ENCODE peak calls at places on chromosomes 16 and 17, in six cellular contexts. O is small intestine; G is CD4-positive, alpha-beta T cell; F is endothelial cell of umbilical vein; Q is gastrocnemius medialis; Y is ascending aorta. J is an unnamed sample.

GRCh38 chr17:3965123-3965800 is 1.0 kb upstream of the ATP2A3 start:
- DNase-seq in O (peak; percentile 90), G (peak; percentile 45), F (no peak), Q (no peak), Y (peak; percentile 35), J (no peak)

GRCh38 chr17:41792835-41793748 is 6.6 kb upstream of the JUP start:
- DNase-seq in O (peak; percentile 91), G (no peak), F (peak; percentile 69), Q (no peak), Y (no peak), J (peak; percentile 84)

GRCh38 chr17:56085576-56086267 is 67.6 kb upstream of the ANKFN1 start:
- DNase-seq in O (no peak), G (no peak), F (no peak), Q (no peak), Y (no peak), J (no peak)

GRCh38 chr16:10859020-10859419 is 18.0 kb upstream of the CIITA start:
- DNase-seq in O (no peak), G (no peak), F (no peak), Q (no peak), Y (no peak), J (no peak)

GRCh38 chr17:82782657-82783207 is 30.9 kb downstream of the TBCD start:
- DNase-seq in O (no peak), G (no peak), F (no peak), Q (no peak), Y (no peak), J (no peak)

GRCh38 chr16:5024632-5025031 is 9.1 kb downstream of the NAGPA start:
- DNase-seq in O (peak; percentile 89), G (no peak), F (peak; percentile 31), Q (peak; percentile 40), Y (no peak), J (peak; percentile 22)

GRCh38 chr17:58710948-58711552 is 18.6 kb downstream of the RAD51C start:
- DNase-seq in O (peak; percentile 54), G (peak; percentile 38), F (peak; percentile 73), Q (no peak), Y (no peak), J (no peak)

GRCh38 chr17:27596571-27597187 is 34.3 kb upstream of the LGALS9 start:
- DNase-seq in O (no peak), G (no peak), F (no peak), Q (no peak), Y (no peak), J (no peak)

GRCh38 chr16:35743101-35743692 is 2283.8 kb downstream of the TP53TG3F start:
- DNase-seq in O (no peak), G (no peak), F (no peak), Q (no peak), Y (no peak), J (no peak)

GRCh38 chr16:26569793-26570192 is 496.9 kb upstream of the C16orf82 start:
- DNase-seq in O (peak; percentile 1), G (no peak), F (no peak), Q (no peak), Y (no peak), J (no peak)

GRCh38 chr17:18231156-18231555 is 5.7 kb downstream of the LLGL1 start:
- DNase-seq in O (no peak), G (no peak), F (no peak), Q (no peak), Y (no peak), J (no peak)

GRCh38 chr16:71626018-71626857 is at the start of gene MARVELD3:
- DNase-seq in O (peak; percentile 89), G (peak; percentile 14), F (no peak), Q (no peak), Y (no peak), J (no peak)

GRCh38 chr16:82248677-82249076 is 78.7 kb upstream of the MPHOSPH6 start:
- DNase-seq in O (no peak), G (no peak), F (no peak), Q (no peak), Y (no peak), J (no peak)

GRCh38 chr17:16371742-16372141 is 9.1 kb upstream of the UBB start:
- DNase-seq in O (no peak), G (no peak), F (peak; percentile 39), Q (no peak), Y (no peak), J (no peak)

GRCh38 chr17:39246274-39246673 is 20.5 kb upstream of the STAC2 start:
- DNase-seq in O (no peak), G (no peak), F (no peak), Q (no peak), Y (no peak), J (no peak)

GRCh38 chr16:63289834-63290460 is 1253.7 kb upstream of the CDH8 start:
- DNase-seq in O (peak; percentile 17), G (no peak), F (peak; percentile 1), Q (no peak), Y (no peak), J (no peak)

GRCh38 chr17:752620-753219 is 656 bp upstream of the GEMIN4 start:
- DNase-seq in O (peak; percentile 37), G (no peak), F (peak; percentile 77), Q (peak; percentile 71), Y (no peak), J (no peak)

GRCh38 chr16:76835319-76835718 is 355.7 kb upstream of the MON1B start:
- DNase-seq in O (no peak), G (no peak), F (no peak), Q (no peak), Y (no peak), J (no peak)

GRCh38 chr16:54284931-54285413 is 1.6 kb downstream of the IRX3 start:
- DNase-seq in O (no peak), G (no peak), F (no peak), Q (no peak), Y (no peak), J (no peak)
- H3K27ac ChIP-seq in O (no peak overlapping the region), G (no peak overlapping the region), F (no peak overlapping the region), Q (peak overlapping the region; percentile 86), Y (no peak overlapping the region), J (peak overlapping the region; percentile 77)

GRCh38 chr17:65925606-65926307 is 266.2 kb downstream of the CEP112 start:
- DNase-seq in O (no peak), G (no peak), F (no peak), Q (no peak), Y (no peak), J (no peak)
- H3K27ac ChIP-seq in O (no peak overlapping the region), G (no peak overlapping the region), F (no peak overlapping the region), Q (peak overlapping the region; percentile 41), Y (peak overlapping the region; percentile 66), J (no peak overlapping the region)

GRCh38 chr17:8741366-8741765 is 3.3 kb downstream of the CCDC42 start:
- DNase-seq in O (no peak), G (no peak), F (no peak), Q (no peak), Y (no peak), J (no peak)

GRCh38 chr17:8741771-8742170 is 2.9 kb downstream of the CCDC42 start:
- DNase-seq in O (no peak), G (no peak), F (no peak), Q (no peak), Y (no peak), J (no peak)

GRCh38 chr17:8744086-8744781 is 402 bp downstream of the CCDC42 start:
- DNase-seq in O (no peak), G (no peak), F (no peak), Q (no peak), Y (no peak), J (no peak)

GRCh38 chr17:8742274-8742673 is 2.4 kb downstream of the CCDC42 start:
- DNase-seq in O (no peak), G (no peak), F (no peak), Q (no peak), Y (no peak), J (no peak)

DNA sequence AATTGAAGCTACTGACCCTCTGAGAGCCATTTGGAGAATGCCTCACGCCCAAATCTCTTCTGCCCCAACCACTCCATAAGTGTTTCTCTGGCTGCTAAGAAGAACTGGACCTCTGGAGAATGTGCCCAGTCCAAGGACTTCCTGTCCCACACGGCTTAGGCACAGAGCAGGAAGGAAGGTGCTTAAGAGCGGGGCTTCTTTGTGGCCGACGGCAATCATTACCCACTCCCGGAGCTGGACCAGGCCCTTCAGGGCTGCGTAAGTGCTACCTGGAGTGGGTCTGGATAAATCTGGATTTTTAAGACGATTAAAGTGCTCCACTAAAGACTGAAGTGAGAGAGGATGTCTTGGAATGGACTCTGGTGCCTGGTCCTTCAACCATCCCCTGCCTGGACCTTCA is 1.8 kb downstream of the CCDC42 start:
- DNase-seq in O (peak; percentile 16), G (no peak), F (no peak), Q (no peak), Y (no peak), J (no peak)
- H3K27ac ChIP-seq in O (no peak overlapping the region), G (no peak overlapping the region), F (no peak overlapping the region), Q (no peak overlapping the region), Y (peak overlapping the region; percentile 80), J (no peak overlapping the region)

GRCh38 chr16:2039286-2040030 is 8.2 kb downstream of the NTHL1 start:
- DNase-seq in O (peak; percentile 25), G (no peak), F (no peak), Q (peak; percentile 59), Y (no peak), J (no peak)
- H3K27ac ChIP-seq in O (peak overlapping the region; percentile 43), G (no peak overlapping the region), F (no peak overlapping the region), Q (peak overlapping the region; percentile 82), Y (peak overlapping the region; percentile 51), J (peak overlapping the region; percentile 75)

GRCh38 chr17:8290043-8290442 is 1.6 kb downstream of the RANGRF start:
- DNase-seq in O (no peak), G (no peak), F (no peak), Q (no peak), Y (no peak), J (no peak)

GRCh38 chr17:8292639-8293395 is 2.4 kb downstream of the SLC25A35 start:
- DNase-seq in O (no peak), G (no peak), F (no peak), Q (no peak), Y (no peak), J (no peak)

GRCh38 chr17:8294361-8294760 is 839 bp downstream of the SLC25A35 start:
- DNase-seq in O (no peak), G (no peak), F (no peak), Q (no peak), Y (no peak), J (no peak)

GRCh38 chr17:8300226-8300625 is 5.0 kb upstream of the SLC25A35 start:
- DNase-seq in O (no peak), G (no peak), F (no peak), Q (no peak), Y (no peak), J (no peak)

GRCh38 chr17:8294814-8295316 is 335 bp downstream of the SLC25A35 start:
- DNase-seq in O (no peak), G (no peak), F (no peak), Q (no peak), Y (no peak), J (no peak)
- H3K27ac ChIP-seq in O (peak overlapping the region; percentile 92), G (peak overlapping the region; percentile 48), F (peak overlapping the region; percentile 86), Q (peak overlapping the region; percentile 97), Y (peak overlapping the region; percentile 83), J (peak overlapping the region; percentile 82)

GRCh38 chr16:88389621-88390160 is 6.9 kb downstream of the ZNF469 start:
- DNase-seq in O (no peak), G (no peak), F (no peak), Q (no peak), Y (no peak), J (no peak)
- H3K27ac ChIP-seq in O (no peak overlapping the region), G (no peak overlapping the region), F (no peak overlapping the region), Q (no peak overlapping the region), Y (no peak overlapping the region), J (no peak overlapping the region)

GRCh38 chr17:49691086-49691676 is 13.3 kb upstream of the SPOP start:
- DNase-seq in O (no peak), G (no peak), F (peak; percentile 71), Q (no peak), Y (peak; percentile 52), J (no peak)
- H3K27ac ChIP-seq in O (no peak overlapping the region), G (no peak overlapping the region), F (no peak overlapping the region), Q (peak overlapping the region; percentile 48), Y (peak overlapping the region; percentile 95), J (no peak overlapping the region)

GRCh38 chr17:75507712-75508111 is 7.6 kb downstream of the CASKIN2 start:
- DNase-seq in O (no peak), G (no peak), F (no peak), Q (no peak), Y (no peak), J (no peak)
- H3K27ac ChIP-seq in O (no peak overlapping the region), G (no peak overlapping the region), F (no peak overlapping the region), Q (peak overlapping the region; percentile 74), Y (peak overlapping the region; percentile 78), J (no peak overlapping the region)

J was measured in epithelial cell of prostate.